ENCODE peak calls at places on chromosomes 6 and 20, in ten cellular contexts. Z, A, S, F, T, B, I, G, N and K are unnamed samples. For H3K4me1, the result is how much of the 10 kb centered on the place peaks cover.

GRCh38 chr6:4351857-4352669 is 216.7 kb upstream of the ECI2 start:
- DNase-seq in B (peak), A (no peak), N (no peak), G (peak), T (peak), Z (no peak), S (peak), I (peak), F (no peak), K (no peak)

GRCh38 chr6:85482206-85483040 is 32.5 kb downstream of the NT5E start:
- DNase-seq in A (no peak), Z (no peak), F (no peak), N (no peak), T (no peak), G (no peak), B (no peak), S (no peak), I (no peak), K (no peak)

GRCh38 chr20:17568972-17569471 is 853 bp upstream of the DSTN start:
- DNase-seq in B (peak), T (peak), N (peak), I (peak), S (peak), F (peak), Z (no peak), A (peak), G (peak), K (peak)

GRCh38 chr6:10569392-10570127 is 48.4 kb downstream of the GCNT2 start:
- DNase-seq in Z (no peak), I (no peak), T (no peak), N (no peak), F (no peak), B (no peak), A (no peak), S (no peak), G (no peak), K (no peak)

GRCh38 chr20:44909872-44910689 is at the start of gene PABPC1L:
- DNase-seq in F (peak), S (peak), T (peak), G (peak), B (peak), Z (peak), N (peak), I (peak), A (peak), K (peak)

GRCh38 chr6:44199883-44200282 is 16.8 kb upstream of the MYMX start:
- DNase-seq in T (no peak), G (no peak), F (no peak), Z (no peak), I (no peak), B (no peak), S (no peak), A (no peak), N (no peak), K (no peak)

GRCh38 chr6:99614430-99615161 is 8.0 kb downstream of the PRDM13 start:
- DNase-seq in N (no peak), S (peak), B (peak), T (peak), A (no peak), F (peak), Z (no peak), I (no peak), G (no peak), K (no peak)

GRCh38 chr6:141421378-141421777 is 711.3 kb upstream of the GJE1 start:
- DNase-seq in B (no peak), I (peak), G (peak), F (no peak), T (peak), A (no peak), Z (no peak), N (no peak), S (no peak), K (no peak)

GRCh38 chr6:33963351-33963750 is 159.5 kb upstream of the MLN start:
- DNase-seq in A (peak), B (no peak), I (no peak), F (no peak), G (no peak), S (no peak), Z (no peak), N (no peak), T (no peak), K (no peak)

GRCh38 chr6:114090626-114091025 is 119.7 kb upstream of the HDAC2 start:
- DNase-seq in I (no peak), Z (no peak), A (no peak), B (no peak), S (no peak), G (no peak), F (no peak), N (no peak), T (no peak), K (no peak)

GRCh38 chr6:170091639-170092579 is 199.0 kb downstream of the DLL1 start:
- DNase-seq in F (no peak), Z (peak), N (no peak), A (peak), S (no peak), B (peak), G (no peak), T (no peak), I (no peak), K (no peak)

GRCh38 chr6:2529217-2529719 is 221.5 kb downstream of the MYLK4 start:
- DNase-seq in I (no peak), F (no peak), B (no peak), N (no peak), T (no peak), A (no peak), G (no peak), Z (no peak), S (no peak), K (no peak)

GRCh38 chr6:11538799-11539468 is 1.4 kb downstream of the TMEM170B start:
- DNase-seq in B (no peak), Z (no peak), A (no peak), N (no peak), S (peak), G (no peak), T (no peak), F (no peak), I (no peak), K (no peak)

GRCh38 chr20:57880155-57880648 is 170.4 kb upstream of the PMEPA1 start:
- DNase-seq in S (no peak), B (no peak), T (no peak), F (no peak), A (peak), Z (peak), N (no peak), G (no peak), I (no peak), K (no peak)

DNA sequence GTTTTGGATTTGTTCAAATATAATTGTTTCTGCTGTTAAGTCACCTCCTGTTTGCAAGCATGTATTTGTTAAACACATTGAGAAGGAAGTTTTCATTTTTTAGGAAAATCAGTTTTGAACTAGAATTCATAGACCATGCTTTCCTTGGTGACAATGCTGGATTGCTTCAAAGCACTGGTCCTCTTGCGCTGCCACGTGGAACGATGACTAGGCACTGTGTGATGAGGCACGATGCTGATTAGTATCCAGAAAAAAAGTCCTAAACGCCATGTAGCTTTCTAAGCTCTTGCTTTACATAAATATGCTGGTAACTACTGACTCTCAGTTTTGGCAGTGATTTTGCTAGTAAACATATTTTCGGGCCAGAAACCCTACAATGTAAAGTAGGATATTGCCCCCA is 11.1 kb upstream of the EXOC2 start:
- DNase-seq in A (no peak), T (no peak), B (no peak), S (no peak), F (no peak), N (no peak), Z (no peak), G (peak), I (peak), K (no peak)
- H3K4me1 ChIP-seq in A (under half), T (under half), B (under half), S (under half), F (under half), N (under half), Z (under half), G (under half), I (under half), K (under half)

GRCh38 chr20:50555687-50556086 is 45.5 kb downstream of the PTPN1 start:
- DNase-seq in A (no peak), T (no peak), B (no peak), G (no peak), Z (no peak), F (no peak), S (no peak), N (no peak), I (no peak), K (no peak)
- H3K4me1 ChIP-seq in A (under half), T (under half), B (under half), G (under half), Z (under half), F (under half), S (under half), N (under half), I (under half), K (under half)

DNA sequence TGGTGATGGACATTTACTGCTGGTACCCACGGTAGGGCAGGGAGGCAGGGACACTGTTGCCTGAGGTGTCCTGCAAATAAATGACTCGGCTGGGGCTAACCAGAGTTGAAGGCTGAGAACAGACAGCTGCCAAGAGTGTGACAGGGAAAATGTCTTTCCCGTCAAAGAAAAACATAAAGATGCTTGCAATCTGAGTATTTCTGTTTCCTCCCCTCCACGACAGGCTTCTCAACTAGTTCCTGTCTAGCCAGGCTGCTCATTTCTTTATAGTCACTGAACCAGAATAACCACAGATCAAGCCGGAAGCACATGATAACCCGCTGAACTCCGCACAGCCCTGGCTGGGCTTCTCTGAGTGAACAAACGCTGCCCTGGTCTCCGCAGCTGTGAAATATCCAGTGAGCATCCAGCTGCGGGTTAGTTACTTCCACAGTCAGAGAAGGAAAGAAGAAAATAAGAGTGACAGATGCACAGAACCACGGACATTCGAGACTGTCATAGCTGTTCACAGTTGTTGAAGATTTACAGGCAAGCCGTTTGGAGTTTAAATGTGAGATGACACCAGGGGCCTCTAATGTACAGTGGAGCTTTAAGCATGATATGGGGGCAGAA is 299.8 kb upstream of the SUPT3H start:
- DNase-seq in G (peak), S (no peak), N (peak), T (no peak), B (no peak), Z (peak), I (peak), A (no peak), F (no peak), K (no peak)
- H3K4me1 ChIP-seq in G (under half), S (under half), N (under half), T (under half), B (under half), Z (under half), I (under half), A (under half), F (under half), K (under half)

DNA sequence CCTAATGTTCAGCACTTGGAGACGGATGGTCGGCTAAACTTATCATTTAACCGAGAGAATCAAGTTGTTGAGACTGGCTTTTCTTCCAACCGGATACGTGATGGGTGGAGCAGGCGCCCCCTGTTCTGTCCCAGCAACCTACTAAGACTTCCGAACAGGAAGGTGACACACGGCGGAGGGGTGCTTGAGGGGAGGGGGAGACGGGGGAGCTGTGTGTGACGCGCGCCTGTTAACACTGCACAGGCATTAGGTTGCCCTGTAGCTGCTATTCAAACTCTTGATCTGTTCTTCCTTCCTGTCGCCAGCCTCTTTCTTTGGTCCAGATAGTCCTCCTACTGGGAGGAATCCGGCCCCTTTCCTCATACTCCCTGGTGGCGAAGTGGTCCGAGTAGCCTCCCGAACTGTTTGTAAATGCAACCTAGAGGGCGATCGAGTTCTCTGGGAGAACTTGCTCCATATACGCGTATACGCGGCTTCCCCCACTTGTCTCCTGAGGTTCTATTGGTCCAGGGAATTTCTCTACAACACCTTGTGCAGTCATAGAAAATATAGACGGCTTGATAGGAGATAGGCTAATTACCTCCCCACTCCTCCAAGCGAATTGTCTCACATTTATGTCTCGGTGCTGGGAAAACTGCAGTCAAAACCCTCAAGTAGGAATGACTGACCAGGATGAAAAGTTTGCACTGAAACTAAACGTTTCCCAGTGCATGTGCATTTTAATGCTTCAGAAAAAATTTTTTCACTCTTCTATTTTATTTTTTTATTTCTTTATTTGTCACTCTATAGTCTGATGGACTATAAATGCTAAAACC is 126.0 kb upstream of the SLC2A12 start:
- DNase-seq in T (peak), I (peak), S (peak), B (peak), Z (peak), F (peak), A (peak), N (peak), G (no peak), K (peak)
- H3K4me1 ChIP-seq in T (under half), I (under half), S (under half), B (under half), Z (under half), F (under half), A (under half), N (under half), G (under half), K (under half)

GRCh38 chr20:20369353-20370086 is 1.6 kb downstream of the INSM1 start:
- DNase-seq in B (no peak), I (no peak), Z (no peak), T (peak), N (no peak), F (peak), S (peak), G (peak), A (no peak), K (no peak)

GRCh38 chr20:20366896-20367680 is 816 bp upstream of the INSM1 start:
- DNase-seq in Z (no peak), N (no peak), G (no peak), I (no peak), S (peak), B (no peak), T (peak), F (peak), A (no peak), K (no peak)

GRCh38 chr20:20370087-20370575 is 2.2 kb downstream of the INSM1 start:
- DNase-seq in S (no peak), T (peak), G (no peak), N (no peak), A (no peak), Z (no peak), F (no peak), I (no peak), B (no peak), K (no peak)

GRCh38 chr20:20367681-20368413 is at the start of gene INSM1:
- DNase-seq in Z (no peak), F (no peak), T (no peak), I (no peak), A (no peak), G (no peak), N (no peak), B (no peak), S (peak), K (no peak)

GRCh38 chr20:20368414-20369352 is 779 bp downstream of the INSM1 start:
- DNase-seq in T (peak), N (no peak), B (no peak), S (peak), Z (no peak), G (no peak), I (no peak), F (peak), A (no peak), K (no peak)
- H3K4me1 ChIP-seq in T (under half), N (under half), B (under half), S (under half), Z (under half), G (under half), I (under half), F (under half), A (under half), K (under half)